ENCODE peak calls at places on chromosome 12, in eight cellular contexts. One of them, this sample, is unnamed.

GRCh38 chr12:72134934-72135333 is 137.2 kb upstream of the TRHDE start:
- DNase-seq in left lung: no peak
- DNase-seq in thoracic aorta: no peak
- DNase-seq in tibial artery: no peak
- DNase-seq in WERI-Rb-1: no peak
- DNase-seq in PC-3: no peak
- DNase-seq in OCI-LY7: no peak
- DNase-seq in HCT116: no peak
- DNase-seq in this sample: no peak

GRCh38 chr12:67006612-67007011 is 262.5 kb upstream of the CAND1 start:
- DNase-seq in left lung: no peak
- DNase-seq in thoracic aorta: no peak
- DNase-seq in tibial artery: no peak
- DNase-seq in WERI-Rb-1: no peak
- DNase-seq in PC-3: no peak
- DNase-seq in OCI-LY7: no peak
- DNase-seq in HCT116: no peak
- DNase-seq in this sample: no peak

GRCh38 chr12:75642226-75642625 is 130.8 kb upstream of the KRR1 start:
- DNase-seq in left lung: no peak
- DNase-seq in thoracic aorta: no peak
- DNase-seq in tibial artery: no peak
- DNase-seq in WERI-Rb-1: no peak
- DNase-seq in PC-3: no peak
- DNase-seq in OCI-LY7: no peak
- DNase-seq in HCT116: no peak
- DNase-seq in this sample: no peak

GRCh38 chr12:65742481-65742971 is 81.8 kb upstream of the HMGA2 start:
- DNase-seq in left lung: no peak
- DNase-seq in thoracic aorta: no peak
- DNase-seq in tibial artery: no peak
- DNase-seq in WERI-Rb-1: peak
- DNase-seq in PC-3: no peak
- DNase-seq in OCI-LY7: no peak
- DNase-seq in HCT116: no peak
- DNase-seq in this sample: peak

GRCh38 chr12:98544741-98545140 is 29.4 kb downstream of the TMPO start:
- DNase-seq in left lung: no peak
- DNase-seq in thoracic aorta: no peak
- DNase-seq in tibial artery: no peak
- DNase-seq in WERI-Rb-1: no peak
- DNase-seq in PC-3: no peak
- DNase-seq in OCI-LY7: no peak
- DNase-seq in HCT116: no peak
- DNase-seq in this sample: no peak

GRCh38 chr12:57832966-57833365 is 13.6 kb downstream of the CTDSP2 start:
- DNase-seq in left lung: no peak
- DNase-seq in thoracic aorta: no peak
- DNase-seq in tibial artery: no peak
- DNase-seq in WERI-Rb-1: peak
- DNase-seq in PC-3: no peak
- DNase-seq in OCI-LY7: no peak
- DNase-seq in HCT116: no peak
- DNase-seq in this sample: no peak

GRCh38 chr12:42299392-42300308 is 26.2 kb downstream of the ZCRB1 start:
- DNase-seq in left lung: no peak
- DNase-seq in thoracic aorta: no peak
- DNase-seq in tibial artery: no peak
- DNase-seq in WERI-Rb-1: no peak
- DNase-seq in PC-3: peak
- DNase-seq in OCI-LY7: peak
- DNase-seq in HCT116: no peak
- DNase-seq in this sample: no peak

GRCh38 chr12:132600048-132601032 is 10.0 kb downstream of the LRCOL1 start:
- DNase-seq in left lung: peak
- DNase-seq in thoracic aorta: no peak
- DNase-seq in tibial artery: peak
- DNase-seq in WERI-Rb-1: peak
- DNase-seq in PC-3: peak
- DNase-seq in OCI-LY7: peak
- DNase-seq in HCT116: peak
- DNase-seq in this sample: peak

GRCh38 chr12:75977952-75978671 is 53.5 kb downstream of the PHLDA1 start:
- DNase-seq in left lung: no peak
- DNase-seq in thoracic aorta: peak
- DNase-seq in tibial artery: peak
- DNase-seq in WERI-Rb-1: no peak
- DNase-seq in PC-3: peak
- DNase-seq in OCI-LY7: peak
- DNase-seq in HCT116: peak
- DNase-seq in this sample: peak

GRCh38 chr12:96397756-96398421 is 2.4 kb downstream of the CDK17 start:
- DNase-seq in left lung: no peak
- DNase-seq in thoracic aorta: no peak
- DNase-seq in tibial artery: no peak
- DNase-seq in WERI-Rb-1: no peak
- DNase-seq in PC-3: peak
- DNase-seq in OCI-LY7: no peak
- DNase-seq in HCT116: no peak
- DNase-seq in this sample: no peak

GRCh38 chr12:91395628-91396027 is 213.0 kb upstream of the DCN start:
- DNase-seq in left lung: no peak
- DNase-seq in thoracic aorta: no peak
- DNase-seq in tibial artery: no peak
- DNase-seq in WERI-Rb-1: no peak
- DNase-seq in PC-3: no peak
- DNase-seq in OCI-LY7: no peak
- DNase-seq in HCT116: no peak
- DNase-seq in this sample: no peak

GRCh38 chr12:2183556-2184541 is 131.1 kb downstream of the CACNA1C start:
- DNase-seq in left lung: no peak
- DNase-seq in thoracic aorta: no peak
- DNase-seq in tibial artery: no peak
- DNase-seq in WERI-Rb-1: no peak
- DNase-seq in PC-3: no peak
- DNase-seq in OCI-LY7: peak
- DNase-seq in HCT116: no peak
- DNase-seq in this sample: no peak

GRCh38 chr12:27573972-27574371 is 50.0 kb downstream of the PPFIBP1 start:
- DNase-seq in left lung: no peak
- DNase-seq in thoracic aorta: no peak
- DNase-seq in tibial artery: no peak
- DNase-seq in WERI-Rb-1: no peak
- DNase-seq in PC-3: peak
- DNase-seq in OCI-LY7: no peak
- DNase-seq in HCT116: peak
- DNase-seq in this sample: no peak

GRCh38 chr12:53696285-53696654 is 20.4 kb upstream of the ATP5MC2 start:
- DNase-seq in left lung: no peak
- DNase-seq in thoracic aorta: no peak
- DNase-seq in tibial artery: peak
- DNase-seq in WERI-Rb-1: peak
- DNase-seq in PC-3: peak
- DNase-seq in OCI-LY7: peak
- DNase-seq in HCT116: peak
- DNase-seq in this sample: peak

DNA sequence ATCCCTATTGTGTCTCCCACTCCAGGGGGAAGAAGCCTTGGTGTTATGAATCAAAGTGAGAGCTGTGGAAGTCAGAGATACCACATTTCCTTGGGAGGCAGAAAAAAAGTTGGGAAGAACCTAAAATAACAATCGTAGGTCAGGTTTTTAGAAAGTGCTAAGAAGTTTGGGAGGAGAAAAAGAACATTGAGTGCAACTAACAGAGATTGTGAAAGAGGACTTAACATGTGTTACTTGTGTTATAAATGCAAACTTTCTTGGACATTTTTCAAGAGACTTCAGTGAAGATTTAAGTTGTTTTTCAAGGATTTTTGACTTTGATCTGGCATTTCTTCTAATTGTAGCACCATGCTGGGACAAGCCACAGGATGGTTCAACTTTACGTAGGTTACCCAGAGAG is 7.8 kb upstream of the ERP27 start:
- DNase-seq in left lung: no peak
- DNase-seq in thoracic aorta: no peak
- DNase-seq in tibial artery: no peak
- DNase-seq in WERI-Rb-1: no peak
- DNase-seq in PC-3: no peak
- DNase-seq in OCI-LY7: no peak
- DNase-seq in HCT116: no peak
- DNase-seq in this sample: no peak
- H3K27ac ChIP-seq in left lung: no peak
- H3K27ac ChIP-seq in thoracic aorta: peak
- H3K27ac ChIP-seq in tibial artery: peak
- H3K27ac ChIP-seq in WERI-Rb-1: no peak
- H3K27ac ChIP-seq in PC-3: peak
- H3K27ac ChIP-seq in OCI-LY7: no peak
- H3K27ac ChIP-seq in HCT116: no peak
- H3K27ac ChIP-seq in this sample: no peak

GRCh38 chr12:120849765-120850164 is 54.4 kb downstream of the SPPL3 start:
- DNase-seq in left lung: no peak
- DNase-seq in thoracic aorta: no peak
- DNase-seq in tibial artery: no peak
- DNase-seq in WERI-Rb-1: no peak
- DNase-seq in PC-3: peak
- DNase-seq in OCI-LY7: no peak
- DNase-seq in HCT116: no peak
- DNase-seq in this sample: peak
- TF ChIP-seq CTCF in left lung: no peak
- TF ChIP-seq CTCF in thoracic aorta: no peak
- TF ChIP-seq CTCF in tibial artery: no peak
- TF ChIP-seq CTCF in WERI-Rb-1: no peak
- TF ChIP-seq CTCF in PC-3: no peak
- TF ChIP-seq CTCF in OCI-LY7: no peak
- TF ChIP-seq CTCF in HCT116: no peak
- TF ChIP-seq CTCF in this sample: no peak

DNA sequence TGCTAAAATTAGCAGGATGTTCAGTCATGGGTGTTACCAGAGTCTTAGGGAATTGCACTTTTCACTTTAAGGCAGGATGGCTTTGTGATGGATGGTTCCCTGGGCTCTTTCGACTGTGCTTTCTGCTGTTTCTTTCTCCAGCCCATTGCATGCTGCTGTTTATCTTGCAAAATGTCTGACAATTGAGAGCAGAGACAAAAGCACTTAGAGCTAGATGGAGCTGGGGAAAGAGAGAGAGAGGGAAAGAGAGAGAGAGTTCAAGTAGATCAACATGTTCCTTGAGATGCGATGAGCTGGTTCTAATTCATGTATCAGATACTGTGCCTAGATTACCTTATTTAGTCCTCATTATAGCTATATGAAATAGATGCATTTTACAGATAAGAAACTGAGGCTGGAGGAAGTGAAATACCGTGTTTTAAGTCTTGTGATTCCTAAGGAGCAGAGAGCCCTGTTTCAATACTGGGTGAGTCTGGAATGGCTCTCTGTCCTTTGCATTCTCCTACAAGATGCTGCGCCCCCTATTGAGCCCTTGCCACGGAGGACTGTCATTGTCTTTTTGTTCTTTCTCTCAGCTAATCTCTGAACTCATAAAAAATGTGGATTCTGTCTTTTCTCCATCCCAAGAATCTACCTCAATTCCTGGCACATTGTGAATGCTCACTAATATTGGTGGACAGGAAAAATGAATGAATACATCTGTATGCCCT is 227.9 kb downstream of the ALG10B start:
- DNase-seq in left lung: no peak
- DNase-seq in thoracic aorta: no peak
- DNase-seq in tibial artery: no peak
- DNase-seq in WERI-Rb-1: peak
- DNase-seq in PC-3: no peak
- DNase-seq in OCI-LY7: no peak
- DNase-seq in HCT116: no peak
- DNase-seq in this sample: no peak
- H3K27ac ChIP-seq in left lung: no peak
- H3K27ac ChIP-seq in thoracic aorta: no peak
- H3K27ac ChIP-seq in tibial artery: no peak
- H3K27ac ChIP-seq in WERI-Rb-1: no peak
- H3K27ac ChIP-seq in PC-3: no peak
- H3K27ac ChIP-seq in OCI-LY7: no peak
- H3K27ac ChIP-seq in HCT116: no peak
- H3K27ac ChIP-seq in this sample: no peak

GRCh38 chr12:32104572-32105355 is 1.9 kb upstream of the BICD1 start:
- DNase-seq in left lung: no peak
- DNase-seq in thoracic aorta: no peak
- DNase-seq in tibial artery: no peak
- DNase-seq in WERI-Rb-1: no peak
- DNase-seq in PC-3: no peak
- DNase-seq in OCI-LY7: no peak
- DNase-seq in HCT116: no peak
- DNase-seq in this sample: no peak

GRCh38 chr12:32108829-32109228 is 2.2 kb downstream of the BICD1 start:
- DNase-seq in left lung: no peak
- DNase-seq in thoracic aorta: no peak
- DNase-seq in tibial artery: no peak
- DNase-seq in WERI-Rb-1: no peak
- DNase-seq in PC-3: no peak
- DNase-seq in OCI-LY7: peak
- DNase-seq in HCT116: no peak
- DNase-seq in this sample: no peak

GRCh38 chr12:32106153-32106516 is 512 bp upstream of the BICD1 start:
- DNase-seq in left lung: no peak
- DNase-seq in thoracic aorta: no peak
- DNase-seq in tibial artery: peak
- DNase-seq in WERI-Rb-1: no peak
- DNase-seq in PC-3: no peak
- DNase-seq in OCI-LY7: no peak
- DNase-seq in HCT116: no peak
- DNase-seq in this sample: no peak

GRCh38 chr12:32107376-32108267 is 975 bp downstream of the BICD1 start:
- DNase-seq in left lung: no peak
- DNase-seq in thoracic aorta: peak
- DNase-seq in tibial artery: no peak
- DNase-seq in WERI-Rb-1: peak
- DNase-seq in PC-3: peak
- DNase-seq in OCI-LY7: peak
- DNase-seq in HCT116: peak
- DNase-seq in this sample: peak

DNA sequence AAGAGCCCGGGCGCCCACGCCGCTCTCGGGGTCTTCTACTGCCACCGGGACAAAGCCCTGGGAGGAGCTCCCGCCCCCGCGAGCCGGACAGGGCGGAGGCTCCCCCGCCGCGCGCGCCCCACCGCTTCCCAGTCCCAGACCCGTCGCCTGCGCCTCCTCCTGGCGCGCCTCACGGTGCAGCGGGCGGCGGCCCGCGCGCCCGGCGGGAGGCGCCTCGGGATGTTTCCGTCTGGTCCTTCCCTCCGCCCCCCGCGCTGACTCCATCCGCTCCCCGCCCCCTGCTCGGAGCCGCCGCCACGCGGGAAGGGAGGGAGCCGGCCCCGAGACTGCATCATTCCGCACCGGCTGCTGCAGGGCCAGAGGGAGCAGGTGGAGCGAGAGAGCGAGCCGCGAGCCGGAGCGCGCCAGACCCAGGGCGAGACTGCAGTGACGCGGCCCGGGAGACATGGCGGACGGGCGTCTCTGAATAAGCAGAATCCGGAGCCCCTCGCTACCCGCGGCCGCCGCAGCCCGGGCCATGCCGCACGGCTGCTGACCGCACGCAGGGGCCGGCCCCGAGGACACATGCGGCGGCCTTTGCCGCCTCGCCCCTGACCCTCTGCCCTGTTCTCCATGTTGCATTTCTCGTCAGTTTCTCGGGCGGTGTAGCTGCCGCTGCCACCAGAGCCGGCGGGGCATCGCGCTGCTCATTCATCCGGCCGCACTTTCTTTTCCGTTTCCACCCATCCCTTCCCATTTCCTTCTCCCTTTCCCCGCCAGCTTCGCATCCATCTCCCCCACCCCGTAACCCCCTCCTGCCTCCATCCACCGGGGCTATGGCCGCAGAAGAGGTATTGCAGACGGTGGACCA is at the start of gene BICD1:
- DNase-seq in left lung: peak
- DNase-seq in thoracic aorta: peak
- DNase-seq in tibial artery: peak
- DNase-seq in WERI-Rb-1: peak
- DNase-seq in PC-3: peak
- DNase-seq in OCI-LY7: peak
- DNase-seq in HCT116: peak
- DNase-seq in this sample: peak
- TF ChIP-seq CTCF in left lung: peak
- TF ChIP-seq CTCF in thoracic aorta: peak
- TF ChIP-seq CTCF in tibial artery: peak
- TF ChIP-seq CTCF in WERI-Rb-1: peak
- TF ChIP-seq CTCF in PC-3: peak
- TF ChIP-seq CTCF in OCI-LY7: peak
- TF ChIP-seq CTCF in HCT116: peak
- TF ChIP-seq CTCF in this sample: peak